ENCODE peak calls at places on chromosomes 4 and X, in six cellular contexts. C, O, B, N, F and R are unnamed samples.

GRCh38 chr4:67475155-67475554 is 70.1 kb downstream of the CENPC start:
- DNase-seq in C (no peak), O (no peak), B (no peak), N (peak; percentile 12), F (no peak), R (no peak)

GRCh38 chr4:2649604-2650114 is 106.5 kb downstream of the TNIP2 start:
- DNase-seq in C (no peak), O (no peak), B (peak; percentile 23), N (no peak), F (no peak), R (no peak)

GRCh38 chr4:147981305-147981704 is 249.4 kb downstream of the ARHGAP10 start:
- DNase-seq in C (no peak), O (no peak), B (no peak), N (no peak), F (no peak), R (peak; percentile 6)

GRCh38 chr4:14787894-14788293 is 214.4 kb upstream of the CPEB2 start:
- DNase-seq in C (peak; percentile 16), O (peak; percentile 14), B (no peak), N (peak; percentile 32), F (no peak), R (no peak)

GRCh38 chr4:152998861-152999260 is 62.7 kb downstream of the FHDC1 start:
- DNase-seq in C (no peak), O (no peak), B (no peak), N (no peak), F (no peak), R (no peak)

GRCh38 chr4:188295899-188296298 is 156.7 kb downstream of the TRIML1 start:
- DNase-seq in C (no peak), O (no peak), B (no peak), N (peak; percentile 58), F (no peak), R (no peak)

GRCh38 chrX:137574784-137575298 is 8.9 kb downstream of the ZIC3 start:
- DNase-seq in C (no peak), O (no peak), B (no peak), N (no peak), F (no peak), R (no peak)

GRCh38 chrX:122504026-122504425 is 680.1 kb upstream of the GRIA3 start:
- DNase-seq in C (no peak), O (no peak), B (no peak), N (no peak), F (no peak), R (no peak)

GRCh38 chrX:22629105-22629725 is 356.5 kb downstream of the CBLL2 start:
- DNase-seq in C (peak; percentile 6), O (no peak), B (no peak), N (peak; percentile 48), F (peak; percentile 30), R (no peak)

GRCh38 chrX:36978886-36979285 is 29.3 kb upstream of the FAM47C start:
- DNase-seq in C (no peak), O (no peak), B (no peak), N (no peak), F (no peak), R (peak; percentile 10)

GRCh38 chr4:155371432-155372043 is 5.2 kb downstream of the MAP9 start:
- DNase-seq in C (no peak), O (no peak), B (no peak), N (peak; percentile 58), F (no peak), R (no peak)

GRCh38 chrX:39335447-39336235 is 534.4 kb downstream of the MID1IP1 start:
- DNase-seq in C (peak; percentile 23), O (no peak), B (peak; percentile 53), N (no peak), F (no peak), R (no peak)

GRCh38 chr4:143728171-143728570 is 27.7 kb upstream of the FREM3 start:
- DNase-seq in C (no peak), O (no peak), B (no peak), N (peak; percentile 32), F (no peak), R (no peak)

GRCh38 chr4:108560624-108561023 is 59.8 kb upstream of the RPL34 start:
- DNase-seq in C (no peak), O (no peak), B (peak; percentile 60), N (peak; percentile 61), F (no peak), R (no peak)

GRCh38 chrX:153725039-153725831 is 579 bp downstream of the ABCD1 start:
- DNase-seq in C (no peak), O (no peak), B (no peak), N (no peak), F (no peak), R (no peak)

GRCh38 chr4:13524504-13525243 is 19.6 kb downstream of the NKX3-2 start:
- DNase-seq in C (no peak), O (no peak), B (no peak), N (peak; percentile 31), F (no peak), R (no peak)

GRCh38 chr4:70603856-70604255 is 11.8 kb downstream of the AMBN start:
- DNase-seq in C (no peak), O (no peak), B (no peak), N (peak; percentile 36), F (no peak), R (no peak)

GRCh38 chr4:7758444-7758815 is 181.2 kb downstream of the AFAP1 start:
- DNase-seq in C (no peak), O (no peak), B (no peak), N (no peak), F (no peak), R (no peak)

GRCh38 chrX:21700967-21701366 is 42.8 kb upstream of the KLHL34 start:
- DNase-seq in C (no peak), O (no peak), B (no peak), N (no peak), F (no peak), R (no peak)

GRCh38 chrX:97806238-97806637 is 922.5 kb downstream of the RPA4 start:
- DNase-seq in C (no peak), O (no peak), B (no peak), N (no peak), F (no peak), R (no peak)

GRCh38 chr4:117770269-117771087 is 263.8 kb upstream of the NDST3 start:
- DNase-seq in C (no peak), O (no peak), B (no peak), N (no peak), F (no peak), R (no peak)

GRCh38 chr4:54225671-54226398 is 3.3 kb upstream of the PDGFRA start:
- DNase-seq in C (no peak), O (no peak), B (no peak), N (peak; percentile 39), F (no peak), R (no peak)

GRCh38 chr4:54228064-54228527 is 997 bp upstream of the PDGFRA start:
- DNase-seq in C (peak; percentile 86), O (peak; percentile 68), B (peak; percentile 73), N (peak; percentile 94), F (no peak), R (no peak)

GRCh38 chr4:54224960-54225670 is 4.0 kb upstream of the PDGFRA start:
- DNase-seq in C (no peak), O (no peak), B (no peak), N (no peak), F (no peak), R (no peak)

GRCh38 chr4:54227261-54228063 is 1.6 kb upstream of the PDGFRA start:
- DNase-seq in C (no peak), O (no peak), B (no peak), N (peak; percentile 70), F (no peak), R (no peak)

DNA sequence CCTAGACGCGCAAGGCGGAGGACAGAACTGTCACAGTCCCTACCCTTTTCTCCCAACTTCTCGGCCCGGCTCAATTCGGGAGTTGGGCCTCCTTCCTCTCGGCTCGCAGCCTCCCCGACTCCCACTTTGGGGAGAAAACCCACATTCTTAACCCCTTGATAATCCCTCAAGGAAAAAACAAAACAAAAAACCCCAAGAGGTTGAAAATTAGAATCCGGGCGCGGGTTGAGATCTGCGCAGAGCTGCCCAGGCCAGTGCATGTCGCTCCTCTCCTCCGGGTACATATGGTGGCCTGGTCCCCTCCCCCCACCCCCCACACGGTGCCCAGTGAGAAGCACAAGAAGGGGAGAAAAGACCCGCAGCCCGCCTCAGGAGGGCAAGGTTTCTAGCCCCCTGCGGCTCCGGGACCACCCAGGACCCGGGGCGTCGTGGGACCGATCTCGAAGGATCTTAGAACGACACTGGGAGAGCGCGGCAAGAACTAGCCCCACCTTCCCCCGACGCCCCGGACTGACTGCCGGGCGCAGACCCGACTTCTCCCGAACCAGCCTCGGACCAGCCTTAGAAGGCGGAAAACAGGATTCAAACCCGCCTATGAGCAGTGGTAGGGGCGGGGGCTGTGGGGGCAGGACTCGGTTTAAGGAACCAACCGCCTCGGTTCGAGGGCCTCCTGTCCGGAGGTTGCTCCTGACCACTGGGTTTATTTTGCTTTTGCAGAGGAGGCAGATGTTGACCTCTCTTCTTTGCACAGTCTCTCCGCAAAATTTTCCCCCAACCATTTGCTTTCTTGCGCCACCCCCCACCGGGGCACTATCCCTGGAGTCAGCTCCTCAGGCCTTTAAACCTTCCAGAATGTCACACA is 2.5 kb upstream of the PDGFRA start:
- DNase-seq in C (no peak), O (peak; percentile 50), B (peak; percentile 64), N (peak; percentile 95), F (no peak), R (no peak)
- H3K4me3 ChIP-seq in C (peak overlapping the region; percentile 86), O (no peak overlapping the region), B (no peak overlapping the region), N (peak overlapping the region; percentile 82), F (peak overlapping the region; percentile 73), R (peak overlapping the region; percentile 62)

DNA sequence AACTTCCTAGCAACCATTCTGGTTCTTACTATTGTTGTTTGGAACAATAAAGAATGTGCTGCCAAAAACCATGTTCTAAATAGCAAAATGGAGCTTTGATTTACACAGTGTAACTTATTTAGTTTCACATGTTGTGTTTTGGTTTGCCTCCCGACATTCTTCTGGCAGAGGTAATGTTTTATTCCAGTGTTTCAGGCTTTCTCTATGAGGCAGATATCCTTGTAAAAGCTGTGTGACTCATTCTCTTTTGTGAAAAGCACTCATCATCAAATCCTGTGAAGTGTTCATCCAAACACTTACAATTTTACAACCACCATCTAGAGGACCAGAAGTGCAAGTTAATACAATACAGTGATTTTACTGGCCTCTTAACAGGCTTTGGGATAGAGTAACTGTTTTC is 219.0 kb upstream of the GIMD1 start:
- DNase-seq in C (no peak), O (no peak), B (no peak), N (peak; percentile 21), F (no peak), R (no peak)
- TF ChIP-seq CTCF in C (no peak), O (no peak), B (no peak), N (no peak), F (no peak), R (no peak)

GRCh38 chr4:44985152-44985551 is 258.8 kb upstream of the GNPDA2 start:
- DNase-seq in C (no peak), O (no peak), B (no peak), N (no peak), F (no peak), R (no peak)
- H3K4me3 ChIP-seq in C (no peak overlapping the region), O (no peak overlapping the region), B (no peak overlapping the region), N (no peak overlapping the region), F (no peak overlapping the region), R (no peak overlapping the region)

GRCh38 chrX:18931972-18932371 is 51.9 kb downstream of the PHKA2 start:
- DNase-seq in C (peak; percentile 45), O (no peak), B (no peak), N (peak; percentile 41), F (no peak), R (no peak)
- TF ChIP-seq CTCF in C (peak; percentile 58), O (no peak), B (peak; percentile 28), N (peak; percentile 40), F (peak; percentile 47), R (peak; percentile 51)

GRCh38 chr4:185344743-185345538 is 50.8 kb downstream of the LRP2BP start:
- DNase-seq in C (no peak), O (no peak), B (no peak), N (peak; percentile 10), F (no peak), R (no peak)
- H3K4me3 ChIP-seq in C (no peak overlapping the region), O (no peak overlapping the region), B (no peak overlapping the region), N (no peak overlapping the region), F (no peak overlapping the region), R (no peak overlapping the region)

GRCh38 chr4:106618920-106619319 is 250.3 kb upstream of the GIMD1 start:
- DNase-seq in C (no peak), O (no peak), B (no peak), N (no peak), F (no peak), R (no peak)
- TF ChIP-seq CTCF in C (no peak), O (no peak), B (no peak), N (no peak), F (no peak), R (peak; percentile 32)